ENCODE peak calls at places on chromosome 19, in eight cellular contexts. W is right lobe of liver, T is transverse colon, R is ovary, M is Peyer's patch, Q is uterus, D is upper lobe of left lung, J is heart left ventricle. O is an unnamed sample.

GRCh38 chr19:17832443-17833208 is 11.3 kb upstream of the INSL3 start:
- DNase-seq in W (no peak), T (no peak), R (no peak), M (no peak), Q (no peak), D (no peak), J (no peak), O (no peak)

GRCh38 chr19:46351241-46352041 is 4.6 kb downstream of the PPP5C start:
- DNase-seq in W (no peak), T (peak), R (peak), M (peak), Q (peak), D (peak), J (peak), O (no peak)

GRCh38 chr19:46192990-46193650 is 36.4 kb upstream of the IGFL1 start:
- DNase-seq in W (peak), T (no peak), R (no peak), M (peak), Q (no peak), D (peak), J (peak), O (peak)

GRCh38 chr19:7792286-7792685 is 29.2 kb downstream of the CLEC4M start:
- DNase-seq in W (no peak), T (no peak), R (no peak), M (no peak), Q (no peak), D (no peak), J (no peak), O (no peak)

GRCh38 chr19:17577698-17578097 is 22.2 kb downstream of the COLGALT1 start:
- DNase-seq in W (no peak), T (no peak), R (no peak), M (no peak), Q (no peak), D (no peak), J (no peak), O (no peak)

GRCh38 chr19:48874309-48875135 is 2.3 kb downstream of the PPP1R15A start:
- DNase-seq in W (no peak), T (peak), R (peak), M (peak), Q (peak), D (peak), J (peak), O (peak)

GRCh38 chr19:40277356-40277755 is 7.8 kb downstream of the AKT2 start:
- DNase-seq in W (no peak), T (no peak), R (no peak), M (no peak), Q (no peak), D (no peak), J (no peak), O (no peak)

GRCh38 chr19:30169196-30169900 is 202.8 kb upstream of the ZNF536 start:
- DNase-seq in W (no peak), T (no peak), R (no peak), M (no peak), Q (no peak), D (no peak), J (no peak), O (no peak)

GRCh38 chr19:13849991-13850909 is 26.7 kb upstream of the NANOS3 start:
- DNase-seq in W (peak), T (peak), R (peak), M (no peak), Q (peak), D (peak), J (peak), O (peak)

GRCh38 chr19:7242601-7243258 is 51.5 kb downstream of the INSR start:
- DNase-seq in W (no peak), T (no peak), R (peak), M (no peak), Q (peak), D (no peak), J (no peak), O (no peak)

GRCh38 chr19:50224986-50225747 is 21.7 kb downstream of the MYH14 start:
- DNase-seq in W (no peak), T (no peak), R (no peak), M (no peak), Q (no peak), D (no peak), J (peak), O (no peak)

GRCh38 chr19:33905937-33906577 is 109.4 kb downstream of the KCTD15 start:
- DNase-seq in W (peak), T (peak), R (peak), M (no peak), Q (peak), D (peak), J (peak), O (no peak)

GRCh38 chr19:50427997-50428425 is 4.7 kb upstream of the MYBPC2 start:
- DNase-seq in W (peak), T (peak), R (peak), M (peak), Q (peak), D (peak), J (peak), O (peak)

GRCh38 chr19:28294395-28294794 is 918.6 kb downstream of the UQCRFS1 start:
- DNase-seq in W (no peak), T (peak), R (no peak), M (no peak), Q (no peak), D (no peak), J (peak), O (no peak)

GRCh38 chr19:18488403-18488723 is 33.5 kb downstream of the ELL start:
- DNase-seq in W (no peak), T (no peak), R (no peak), M (no peak), Q (no peak), D (no peak), J (no peak), O (no peak)

GRCh38 chr19:30670562-30671513 is 298.7 kb downstream of the ZNF536 start:
- DNase-seq in W (no peak), T (no peak), R (no peak), M (no peak), Q (no peak), D (no peak), J (no peak), O (no peak)

GRCh38 chr19:50815443-50815842 is 8.1 kb downstream of the KLK1 start:
- DNase-seq in W (no peak), T (no peak), R (no peak), M (no peak), Q (no peak), D (no peak), J (no peak), O (no peak)

GRCh38 chr19:28257396-28257795 is 955.6 kb downstream of the UQCRFS1 start:
- DNase-seq in W (no peak), T (no peak), R (no peak), M (no peak), Q (no peak), D (no peak), J (no peak), O (no peak)

GRCh38 chr19:49689133-49690072 is at the start of gene ADM5:
- DNase-seq in W (no peak), T (peak), R (peak), M (no peak), Q (peak), D (peak), J (no peak), O (no peak)

DNA sequence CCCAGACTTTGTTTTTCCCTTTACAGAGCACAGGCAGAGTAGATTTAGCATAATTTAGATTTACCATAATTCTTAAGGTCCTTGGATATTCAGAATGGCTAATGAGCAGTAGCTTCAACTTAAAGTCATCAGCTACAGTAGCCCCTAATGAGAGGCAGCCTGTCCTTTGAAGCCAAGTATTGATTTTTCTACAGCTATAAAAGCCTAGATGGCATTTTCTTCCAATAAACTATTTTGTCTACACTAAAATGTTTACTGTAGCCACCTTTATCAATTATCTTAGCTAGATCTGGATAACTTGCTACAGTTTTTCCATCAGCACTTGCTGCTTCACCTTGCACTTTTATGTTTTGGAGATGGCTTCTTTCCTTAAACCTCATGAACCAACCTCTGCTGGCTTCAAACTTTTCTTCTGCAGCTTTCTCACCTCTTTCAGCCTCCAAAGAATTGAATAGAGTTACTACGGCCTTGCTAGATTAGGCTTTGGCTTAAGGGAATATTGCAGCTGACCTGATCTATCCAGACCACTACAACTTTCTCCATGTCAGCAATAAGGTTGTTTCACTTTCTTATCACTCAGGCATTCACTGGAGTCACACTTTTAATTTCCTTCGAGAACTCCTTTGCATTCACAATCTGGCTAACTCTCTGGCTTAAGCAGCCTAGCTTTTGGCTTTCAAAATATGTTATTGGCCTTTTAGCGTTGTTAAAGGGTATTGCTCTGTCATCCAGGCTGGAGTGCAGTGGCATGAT is 26.6 kb downstream of the BRD4 start:
- DNase-seq in W (no peak), T (no peak), R (no peak), M (no peak), Q (no peak), D (no peak), J (no peak), O (no peak)
- TF ChIP-seq POLR2A in W (no peak), T (no peak), R (no peak), M (no peak), Q (no peak), D (no peak), J (no peak), O (no peak)

GRCh38 chr19:3762501-3763459 is at the start of gene MRPL54:
- DNase-seq in W (peak), T (peak), R (peak), M (peak), Q (peak), D (peak), J (peak), O (peak)
- TF ChIP-seq POLR2A in W (peak), T (peak), R (peak), M (peak), Q (peak), D (peak), J (no peak), O (peak)

DNA sequence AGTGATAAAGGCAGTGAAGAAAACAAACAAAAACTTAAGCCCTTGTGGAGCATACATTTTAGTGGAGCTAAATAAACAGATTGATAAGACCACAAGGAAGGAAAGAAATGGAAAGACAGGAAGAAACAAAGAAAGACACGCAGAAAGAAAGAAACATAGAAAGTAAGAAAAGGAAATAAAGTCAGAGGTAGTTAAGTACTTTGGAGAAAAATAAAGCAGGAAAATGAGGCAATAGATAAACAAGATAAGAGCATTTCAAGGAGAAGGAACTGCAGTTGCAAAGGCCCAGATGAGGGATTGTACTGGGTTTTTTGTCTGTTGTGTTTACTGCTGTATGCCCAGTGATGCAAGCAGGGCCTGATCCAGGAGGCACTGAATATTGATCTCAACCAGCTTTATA is 1.0 kb downstream of the NFKBIB start:
- DNase-seq in W (no peak), T (no peak), R (no peak), M (no peak), Q (no peak), D (no peak), J (no peak), O (peak)
- TF ChIP-seq POLR2A in W (peak), T (no peak), R (no peak), M (no peak), Q (no peak), D (no peak), J (no peak), O (no peak)

DNA sequence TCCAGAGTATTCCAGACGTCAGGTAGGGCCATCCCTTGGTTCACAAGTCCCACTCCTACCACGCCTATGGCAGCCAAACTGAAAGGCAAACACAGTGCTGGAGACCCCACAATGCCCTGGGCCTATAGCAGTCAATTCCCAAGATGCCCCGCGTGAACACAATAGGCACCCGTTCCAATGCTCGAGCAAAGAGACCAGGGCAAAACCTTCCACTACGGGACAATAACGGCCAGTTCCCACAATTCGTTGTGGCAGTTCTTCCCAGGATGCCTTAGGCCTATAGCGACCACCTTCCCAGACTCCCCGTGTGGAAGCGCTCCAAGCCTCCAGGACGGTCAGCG is 538 bp downstream of the ZNF428 start:
- DNase-seq in W (no peak), T (no peak), R (no peak), M (peak), Q (no peak), D (peak), J (no peak), O (peak)
- TF ChIP-seq POLR2A in W (no peak), T (no peak), R (no peak), M (no peak), Q (no peak), D (no peak), J (no peak), O (no peak)

GRCh38 chr19:2478324-2478755 is 2.4 kb downstream of the GADD45B start:
- DNase-seq in W (peak), T (peak), R (peak), M (peak), Q (peak), D (peak), J (peak), O (peak)
- TF ChIP-seq POLR2A in W (no peak), T (peak), R (peak), M (peak), Q (peak), D (peak), J (no peak), O (no peak)

GRCh38 chr19:38457690-38458405 is 24.4 kb downstream of the RYR1 start:
- DNase-seq in W (no peak), T (no peak), R (no peak), M (no peak), Q (no peak), D (no peak), J (no peak), O (no peak)
- TF ChIP-seq POLR2A in W (no peak), T (no peak), R (no peak), M (no peak), Q (no peak), D (no peak), J (no peak), O (no peak)

GRCh38 chr19:12804051-12804450 is 2.2 kb downstream of the THSD8 start:
- DNase-seq in W (peak), T (no peak), R (peak), M (no peak), Q (no peak), D (no peak), J (no peak), O (no peak)

GRCh38 chr19:12801466-12802266 is at the start of the genes PRDX2 and THSD8:
- DNase-seq in W (peak), T (peak), R (peak), M (peak), Q (peak), D (peak), J (peak), O (peak)

GRCh38 chr19:12802267-12803106 is 618 bp downstream of the THSD8 start:
- DNase-seq in W (no peak), T (no peak), R (no peak), M (no peak), Q (no peak), D (no peak), J (no peak), O (no peak)

GRCh38 chr19:12800873-12801465 is 631 bp downstream of the PRDX2 start:
- DNase-seq in W (peak), T (no peak), R (peak), M (no peak), Q (no peak), D (peak), J (peak), O (peak)

DNA sequence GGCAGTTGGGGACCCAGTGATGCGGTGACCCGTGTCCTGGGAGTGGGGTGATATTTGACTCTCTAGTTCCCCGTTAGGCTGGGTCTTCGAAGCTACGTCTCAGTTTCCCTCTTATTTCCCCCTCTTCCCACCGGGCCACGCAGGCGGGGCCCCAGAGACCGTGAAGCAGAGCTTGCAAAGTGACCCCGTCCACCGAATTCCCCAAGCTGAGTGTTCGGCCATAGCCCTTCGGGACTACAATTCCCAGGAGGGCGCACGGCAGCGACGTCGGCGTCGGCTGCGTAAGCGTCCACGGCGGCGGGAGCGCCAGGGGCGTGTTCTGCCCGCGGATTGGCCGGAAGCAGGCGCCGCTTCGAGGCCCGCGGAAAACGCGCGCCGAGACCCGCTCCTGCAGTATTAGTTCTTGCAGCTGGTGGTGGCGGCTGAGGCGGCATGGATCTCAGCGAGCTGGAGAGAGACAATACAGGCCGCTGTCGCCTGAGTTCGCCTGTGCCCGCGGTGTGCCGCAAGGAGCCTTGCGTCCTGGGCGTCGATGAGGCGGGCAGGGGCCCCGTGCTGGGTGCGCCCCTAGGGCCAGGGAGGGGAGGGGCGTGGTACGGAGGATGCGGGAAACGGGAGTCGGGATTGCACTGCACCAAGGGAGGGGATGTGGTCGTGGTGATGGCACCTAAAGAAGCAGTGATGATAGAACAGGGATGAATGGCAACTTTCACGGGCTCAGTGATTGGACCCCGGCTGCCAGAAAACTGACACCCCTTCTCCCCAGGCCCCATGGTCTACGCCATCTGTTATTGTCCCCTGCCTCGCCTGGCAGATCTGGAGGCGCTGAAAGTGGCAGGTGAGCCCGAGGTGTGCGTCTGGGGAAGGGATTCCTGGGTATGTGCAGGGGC is at the start of gene RNASEH2A:
- DNase-seq in W (peak), T (peak), R (peak), M (peak), Q (peak), D (peak), J (peak), O (peak)
- TF ChIP-seq POLR2A in W (no peak), T (no peak), R (no peak), M (no peak), Q (peak), D (peak), J (no peak), O (peak)